ENCODE peak calls at places on chromosomes 4 and X, in six cellular contexts. One of them, this sample, is unnamed.

GRCh38 chr4:8913858-8914460 is 42.3 kb upstream of the HMX1 start:
- DNase-seq in A673: no peak
- DNase-seq in foreskin fibroblast: no peak
- DNase-seq in heart left ventricle: no peak
- DNase-seq in hepatocyte: peak; percentile 2
- DNase-seq in tibial nerve: no peak
- DNase-seq in this sample: no peak

GRCh38 chr4:102299708-102300107 is 45.6 kb downstream of the SLC39A8 start:
- DNase-seq in A673: peak; percentile 59
- DNase-seq in tibial nerve: no peak
- DNase-seq in foreskin fibroblast: peak; percentile 16
- DNase-seq in hepatocyte: peak; percentile 73
- DNase-seq in heart left ventricle: no peak
- DNase-seq in this sample: peak; percentile 75

GRCh38 chr4:168584321-168584771 is 87.5 kb downstream of the PALLD start:
- DNase-seq in foreskin fibroblast: peak; percentile 50
- DNase-seq in heart left ventricle: no peak
- DNase-seq in hepatocyte: no peak
- DNase-seq in tibial nerve: no peak
- DNase-seq in A673: no peak
- DNase-seq in this sample: no peak

GRCh38 chr4:96305030-96305429 is 465.1 kb downstream of the PDHA2 start:
- DNase-seq in A673: no peak
- DNase-seq in hepatocyte: peak; percentile 11
- DNase-seq in heart left ventricle: no peak
- DNase-seq in tibial nerve: no peak
- DNase-seq in foreskin fibroblast: no peak
- DNase-seq in this sample: no peak

GRCh38 chr4:110622841-110623709 is at the start of gene PITX2:
- DNase-seq in tibial nerve: no peak
- DNase-seq in hepatocyte: peak; percentile 98
- DNase-seq in foreskin fibroblast: peak; percentile 97
- DNase-seq in A673: no peak
- DNase-seq in heart left ventricle: peak; percentile 70
- DNase-seq in this sample: peak; percentile 93

GRCh38 chrX:132631579-132632232 is 142.9 kb upstream of the MBNL3 start:
- DNase-seq in A673: peak; percentile 46
- DNase-seq in foreskin fibroblast: no peak
- DNase-seq in hepatocyte: peak; percentile 30
- DNase-seq in tibial nerve: no peak
- DNase-seq in heart left ventricle: no peak
- DNase-seq in this sample: peak; percentile 48

GRCh38 chrX:78199851-78200250 is 60.4 kb upstream of the TAF9B start:
- DNase-seq in hepatocyte: peak; percentile 16
- DNase-seq in A673: peak; percentile 12
- DNase-seq in tibial nerve: no peak
- DNase-seq in heart left ventricle: no peak
- DNase-seq in foreskin fibroblast: no peak
- DNase-seq in this sample: peak; percentile 31

GRCh38 chr4:8143392-8144140 is 15.0 kb downstream of the ABLIM2 start:
- DNase-seq in heart left ventricle: no peak
- DNase-seq in hepatocyte: no peak
- DNase-seq in tibial nerve: no peak
- DNase-seq in foreskin fibroblast: no peak
- DNase-seq in A673: no peak
- DNase-seq in this sample: no peak

GRCh38 chr4:38621004-38621684 is 42.9 kb upstream of the KLF3 start:
- DNase-seq in hepatocyte: peak; percentile 83
- DNase-seq in heart left ventricle: no peak
- DNase-seq in A673: peak; percentile 43
- DNase-seq in tibial nerve: no peak
- DNase-seq in foreskin fibroblast: peak; percentile 56
- DNase-seq in this sample: peak; percentile 83

GRCh38 chr4:40577588-40578253 is 51.9 kb downstream of the RBM47 start:
- DNase-seq in tibial nerve: no peak
- DNase-seq in heart left ventricle: no peak
- DNase-seq in foreskin fibroblast: no peak
- DNase-seq in A673: no peak
- DNase-seq in hepatocyte: no peak
- DNase-seq in this sample: peak; percentile 43

GRCh38 chr4:81528200-81528599 is 56.5 kb upstream of the RASGEF1B start:
- DNase-seq in foreskin fibroblast: no peak
- DNase-seq in heart left ventricle: no peak
- DNase-seq in A673: no peak
- DNase-seq in hepatocyte: no peak
- DNase-seq in tibial nerve: no peak
- DNase-seq in this sample: no peak

GRCh38 chrX:35380808-35381700 is 417.1 kb upstream of the MAGEB16 start:
- DNase-seq in hepatocyte: peak; percentile 39
- DNase-seq in A673: peak; percentile 55
- DNase-seq in heart left ventricle: no peak
- DNase-seq in foreskin fibroblast: no peak
- DNase-seq in tibial nerve: no peak
- DNase-seq in this sample: peak; percentile 18

GRCh38 chrX:80879143-80879542 is 69.5 kb upstream of the BRWD3 start:
- DNase-seq in heart left ventricle: no peak
- DNase-seq in tibial nerve: no peak
- DNase-seq in A673: peak; percentile 2
- DNase-seq in hepatocyte: peak; percentile 25
- DNase-seq in foreskin fibroblast: no peak
- DNase-seq in this sample: peak; percentile 6

GRCh38 chr4:185589067-185589844 is 53.9 kb upstream of the PDLIM3 start:
- DNase-seq in tibial nerve: no peak
- DNase-seq in foreskin fibroblast: no peak
- DNase-seq in A673: no peak
- DNase-seq in hepatocyte: no peak
- DNase-seq in heart left ventricle: no peak
- DNase-seq in this sample: peak; percentile 77

GRCh38 chr4:2948895-2949781 is 14.1 kb downstream of the NOP14 start:
- DNase-seq in A673: peak; percentile 37
- DNase-seq in hepatocyte: peak; percentile 57
- DNase-seq in foreskin fibroblast: no peak
- DNase-seq in tibial nerve: no peak
- DNase-seq in heart left ventricle: peak; percentile 39
- DNase-seq in this sample: peak; percentile 41

GRCh38 chrX:12142661-12143060 is 4.4 kb downstream of the FRMPD4 start:
- DNase-seq in heart left ventricle: no peak
- DNase-seq in tibial nerve: no peak
- DNase-seq in A673: no peak
- DNase-seq in foreskin fibroblast: no peak
- DNase-seq in hepatocyte: no peak
- DNase-seq in this sample: no peak

GRCh38 chrX:128622296-128622695 is 570.1 kb upstream of the ACTRT1 start:
- DNase-seq in tibial nerve: no peak
- DNase-seq in A673: no peak
- DNase-seq in hepatocyte: no peak
- DNase-seq in foreskin fibroblast: no peak
- DNase-seq in heart left ventricle: no peak
- DNase-seq in this sample: no peak

GRCh38 chrX:10660171-10660570 is 39.8 kb upstream of the MID1 start:
- DNase-seq in hepatocyte: no peak
- DNase-seq in foreskin fibroblast: no peak
- DNase-seq in heart left ventricle: no peak
- DNase-seq in A673: no peak
- DNase-seq in tibial nerve: no peak
- DNase-seq in this sample: no peak

GRCh38 chr4:124806403-124806802 is 93.9 kb upstream of the ANKRD50 start:
- DNase-seq in foreskin fibroblast: peak; percentile 44
- DNase-seq in heart left ventricle: no peak
- DNase-seq in A673: peak; percentile 89
- DNase-seq in hepatocyte: no peak
- DNase-seq in tibial nerve: no peak
- DNase-seq in this sample: no peak

GRCh38 chr4:68342139-68342538 is 7.8 kb downstream of the YTHDC1 start:
- DNase-seq in heart left ventricle: no peak
- DNase-seq in hepatocyte: peak; percentile 27
- DNase-seq in A673: peak; percentile 10
- DNase-seq in foreskin fibroblast: peak; percentile 29
- DNase-seq in tibial nerve: no peak
- DNase-seq in this sample: peak; percentile 76

GRCh38 chrX:46665232-46666162 is 91.9 kb downstream of the CHST7 start:
- DNase-seq in foreskin fibroblast: no peak
- DNase-seq in A673: peak; percentile 49
- DNase-seq in tibial nerve: no peak
- DNase-seq in hepatocyte: no peak
- DNase-seq in heart left ventricle: no peak
- DNase-seq in this sample: no peak

GRCh38 chrX:120000490-120001246 is 57.1 kb upstream of the NKAP start:
- DNase-seq in tibial nerve: no peak
- DNase-seq in hepatocyte: peak; percentile 14
- DNase-seq in foreskin fibroblast: peak; percentile 25
- DNase-seq in heart left ventricle: no peak
- DNase-seq in A673: no peak
- DNase-seq in this sample: no peak

GRCh38 chr4:80071643-80072606 is 1.1 kb downstream of the ANTXR2 start:
- DNase-seq in foreskin fibroblast: no peak
- DNase-seq in heart left ventricle: peak; percentile 59
- DNase-seq in tibial nerve: peak; percentile 26
- DNase-seq in A673: peak; percentile 2
- DNase-seq in hepatocyte: peak; percentile 49
- DNase-seq in this sample: peak; percentile 31
- TF ChIP-seq CTCF in foreskin fibroblast: no peak
- TF ChIP-seq CTCF in heart left ventricle: no peak
- TF ChIP-seq CTCF in tibial nerve: no peak
- TF ChIP-seq CTCF in A673: no peak
- TF ChIP-seq CTCF in hepatocyte: peak; percentile 1
- TF ChIP-seq CTCF in this sample: no peak

DNA sequence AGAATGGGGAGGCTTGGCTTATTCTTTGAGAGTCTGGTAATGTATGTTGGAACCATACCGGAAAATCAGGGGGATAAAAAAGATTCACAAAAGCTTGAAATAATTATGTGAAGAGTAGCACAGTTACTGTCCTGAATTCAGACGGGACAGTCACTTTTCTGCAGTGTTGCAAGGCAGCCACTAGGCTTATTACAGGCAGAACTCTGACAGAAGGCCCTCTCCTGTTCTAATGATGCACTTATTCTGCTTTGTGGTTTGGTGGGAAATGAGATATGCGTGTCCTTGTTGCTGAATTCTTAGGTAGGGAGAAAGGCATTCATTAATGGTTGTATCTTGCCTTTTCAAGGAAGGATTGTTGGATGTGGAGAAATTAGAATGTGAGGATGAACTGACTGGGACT is 37.2 kb downstream of the GUCY1B1 start:
- DNase-seq in heart left ventricle: no peak
- DNase-seq in A673: peak; percentile 38
- DNase-seq in tibial nerve: no peak
- DNase-seq in foreskin fibroblast: no peak
- DNase-seq in hepatocyte: peak; percentile 37
- DNase-seq in this sample: peak; percentile 31
- TF ChIP-seq CTCF in heart left ventricle: no peak
- TF ChIP-seq CTCF in A673: peak; percentile 45
- TF ChIP-seq CTCF in tibial nerve: no peak
- TF ChIP-seq CTCF in foreskin fibroblast: peak; percentile 45
- TF ChIP-seq CTCF in hepatocyte: peak; percentile 23
- TF ChIP-seq CTCF in this sample: peak; percentile 59

DNA sequence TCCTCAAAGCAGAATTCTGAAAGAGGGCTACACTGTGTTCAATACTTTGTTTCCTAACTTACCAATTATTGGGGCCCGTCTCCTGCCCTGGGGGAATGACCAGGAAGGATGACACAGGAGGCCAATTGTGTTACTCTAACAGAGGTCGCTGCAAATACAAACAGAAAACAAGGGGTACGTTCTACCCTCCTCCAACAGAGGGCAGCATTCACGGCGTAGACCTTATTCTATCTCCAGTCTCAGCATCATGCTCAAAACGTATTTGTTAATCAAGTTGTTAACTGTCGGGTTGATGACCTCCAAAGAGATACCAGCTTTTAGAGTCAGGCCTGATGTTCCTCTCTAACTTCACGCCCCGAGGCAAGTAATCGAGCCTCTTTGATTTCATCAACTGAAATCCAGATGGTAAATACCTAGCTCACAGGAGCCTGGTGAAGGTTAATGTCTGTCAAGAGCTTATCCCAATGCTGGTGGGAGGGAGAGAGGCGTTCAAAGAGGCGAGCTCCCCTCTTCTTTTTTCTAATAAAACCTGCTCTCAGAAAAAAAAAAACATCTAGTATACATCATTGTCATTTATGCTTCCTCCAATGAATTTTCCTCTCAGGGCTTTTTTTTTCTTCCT is 181.0 kb upstream of the KCNIP4 start:
- DNase-seq in heart left ventricle: no peak
- DNase-seq in A673: peak; percentile 37
- DNase-seq in foreskin fibroblast: peak; percentile 9
- DNase-seq in hepatocyte: peak; percentile 51
- DNase-seq in tibial nerve: no peak
- DNase-seq in this sample: peak; percentile 70
- TF ChIP-seq CTCF in heart left ventricle: no peak
- TF ChIP-seq CTCF in A673: peak; percentile 56
- TF ChIP-seq CTCF in foreskin fibroblast: peak; percentile 44
- TF ChIP-seq CTCF in hepatocyte: peak; percentile 45
- TF ChIP-seq CTCF in tibial nerve: no peak
- TF ChIP-seq CTCF in this sample: peak; percentile 86

GRCh38 chrX:31279359-31279758 is 207.5 kb upstream of the FTHL17 start:
- DNase-seq in foreskin fibroblast: no peak
- DNase-seq in hepatocyte: peak; percentile 5
- DNase-seq in tibial nerve: no peak
- DNase-seq in A673: peak; percentile 19
- DNase-seq in heart left ventricle: no peak
- DNase-seq in this sample: peak; percentile 45
- TF ChIP-seq CTCF in foreskin fibroblast: no peak
- TF ChIP-seq CTCF in hepatocyte: peak; percentile 25
- TF ChIP-seq CTCF in tibial nerve: no peak
- TF ChIP-seq CTCF in A673: peak; percentile 50
- TF ChIP-seq CTCF in heart left ventricle: no peak
- TF ChIP-seq CTCF in this sample: peak; percentile 44

GRCh38 chr4:48269861-48270515 is 350 bp upstream of the TEC start:
- DNase-seq in hepatocyte: peak; percentile 95
- DNase-seq in A673: peak; percentile 90
- DNase-seq in heart left ventricle: peak; percentile 94
- DNase-seq in foreskin fibroblast: peak; percentile 85
- DNase-seq in tibial nerve: peak; percentile 87
- DNase-seq in this sample: peak; percentile 48
- TF ChIP-seq CTCF in hepatocyte: peak; percentile 28
- TF ChIP-seq CTCF in A673: peak; percentile 39
- TF ChIP-seq CTCF in heart left ventricle: peak; percentile 12
- TF ChIP-seq CTCF in foreskin fibroblast: peak; percentile 29
- TF ChIP-seq CTCF in tibial nerve: no peak
- TF ChIP-seq CTCF in this sample: no peak

GRCh38 chrX:139559383-139560042 is 29.0 kb downstream of the F9 start:
- DNase-seq in foreskin fibroblast: no peak
- DNase-seq in hepatocyte: peak; percentile 71
- DNase-seq in heart left ventricle: no peak
- DNase-seq in A673: peak; percentile 89
- DNase-seq in tibial nerve: no peak
- DNase-seq in this sample: peak; percentile 55
- TF ChIP-seq CTCF in foreskin fibroblast: peak; percentile 40
- TF ChIP-seq CTCF in hepatocyte: peak; percentile 61
- TF ChIP-seq CTCF in heart left ventricle: peak; percentile 27
- TF ChIP-seq CTCF in A673: peak; percentile 78
- TF ChIP-seq CTCF in tibial nerve: peak; percentile 46
- TF ChIP-seq CTCF in this sample: peak; percentile 45

DNA sequence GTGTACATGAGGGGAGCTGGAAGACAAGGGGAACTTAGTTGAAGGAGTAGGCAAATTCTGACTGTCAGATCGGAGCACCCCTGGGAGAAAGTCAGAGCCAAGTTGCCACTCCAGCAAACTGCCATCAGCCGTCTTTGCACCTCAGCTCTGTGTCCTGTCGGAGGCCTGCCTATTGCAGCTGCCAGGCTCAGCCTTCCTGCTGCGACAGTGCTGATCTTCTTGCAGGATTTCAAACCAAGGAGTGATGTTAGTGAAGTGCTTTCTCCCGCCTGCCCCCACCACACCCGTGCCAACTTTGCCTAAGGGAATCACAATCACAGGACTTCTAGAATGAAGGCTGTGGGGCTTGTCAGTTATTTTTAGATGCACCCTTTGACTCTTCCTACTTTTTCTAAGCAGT is 185.3 kb downstream of the KIT start:
- DNase-seq in tibial nerve: no peak
- DNase-seq in heart left ventricle: peak; percentile 24
- DNase-seq in foreskin fibroblast: no peak
- DNase-seq in hepatocyte: no peak
- DNase-seq in A673: no peak
- DNase-seq in this sample: no peak
- TF ChIP-seq CTCF in tibial nerve: no peak
- TF ChIP-seq CTCF in heart left ventricle: no peak
- TF ChIP-seq CTCF in foreskin fibroblast: no peak
- TF ChIP-seq CTCF in hepatocyte: no peak
- TF ChIP-seq CTCF in A673: no peak
- TF ChIP-seq CTCF in this sample: no peak